ENCODE peak calls at places on chromosome 14, in six cellular contexts. S, L, J, N, O and D are unnamed samples.

GRCh38 chr14:64423987-64424386 is 35.8 kb downstream of the MTHFD1 start:
- DNase-seq in L (no peak), S (peak; percentile 60), J (no peak), O (no peak), N (no peak), D (no peak)

GRCh38 chr14:40494483-40494882 is 1062.2 kb upstream of the FBXO33 start:
- DNase-seq in L (no peak), J (no peak), S (no peak), N (no peak), O (no peak), D (no peak)

GRCh38 chr14:64682173-64682710 is 22.0 kb upstream of the PLEKHG3 start:
- DNase-seq in N (peak; percentile 57), L (no peak), J (peak; percentile 76), S (peak; percentile 71), O (peak; percentile 56), D (peak; percentile 82)

GRCh38 chr14:72852194-72852593 is 41.7 kb downstream of the DPF3 start:
- DNase-seq in S (no peak), N (no peak), L (no peak), O (no peak), J (no peak), D (no peak)

GRCh38 chr14:20808084-20808483 is 5.4 kb upstream of the RNASE1 start:
- DNase-seq in N (no peak), J (no peak), S (no peak), L (no peak), O (no peak), D (no peak)

GRCh38 chr14:24713404-24713803 is 79.4 kb upstream of the GZMB start:
- DNase-seq in N (no peak), L (no peak), J (no peak), S (no peak), O (no peak), D (no peak)

GRCh38 chr14:56325251-56325839 is 207.1 kb downstream of the PELI2 start:
- DNase-seq in N (no peak), L (no peak), O (no peak), S (no peak), J (no peak), D (no peak)

GRCh38 chr14:20782280-20782890 is 1.3 kb downstream of the RNASE6 start:
- DNase-seq in J (no peak), S (no peak), L (no peak), O (no peak), N (no peak), D (no peak)

GRCh38 chr14:73503648-73504047 is 12.9 kb downstream of the RIOX1 start:
- DNase-seq in N (no peak), O (no peak), J (no peak), S (no peak), L (no peak), D (no peak)

GRCh38 chr14:105018414-105018813 is 2.5 kb downstream of the CDCA4 start:
- DNase-seq in J (no peak), S (no peak), N (no peak), L (no peak), O (no peak), D (no peak)
- H3K27ac ChIP-seq in J (no peak overlapping the region), S (no peak overlapping the region), N (no peak overlapping the region), L (no peak overlapping the region), O (no peak overlapping the region), D (no peak overlapping the region)

GRCh38 chr14:75053396-75054289 is 2.4 kb upstream of the MLH3 start:
- DNase-seq in N (no peak), O (no peak), L (no peak), J (no peak), S (no peak), D (no peak)
- H3K27ac ChIP-seq in N (no peak overlapping the region), O (no peak overlapping the region), L (no peak overlapping the region), J (no peak overlapping the region), S (no peak overlapping the region), D (no peak overlapping the region)

GRCh38 chr14:22613736-22614239 is 15.7 kb downstream of the ABHD4 start:
- DNase-seq in S (no peak), O (no peak), L (no peak), J (no peak), N (no peak), D (no peak)

GRCh38 chr14:22613091-22613695 is 15.1 kb downstream of the ABHD4 start:
- DNase-seq in S (no peak), O (no peak), L (no peak), J (no peak), N (no peak), D (no peak)

GRCh38 chr14:22610931-22611330 is 12.8 kb downstream of the ABHD4 start:
- DNase-seq in S (no peak), N (no peak), J (no peak), O (no peak), L (no peak), D (no peak)

DNA sequence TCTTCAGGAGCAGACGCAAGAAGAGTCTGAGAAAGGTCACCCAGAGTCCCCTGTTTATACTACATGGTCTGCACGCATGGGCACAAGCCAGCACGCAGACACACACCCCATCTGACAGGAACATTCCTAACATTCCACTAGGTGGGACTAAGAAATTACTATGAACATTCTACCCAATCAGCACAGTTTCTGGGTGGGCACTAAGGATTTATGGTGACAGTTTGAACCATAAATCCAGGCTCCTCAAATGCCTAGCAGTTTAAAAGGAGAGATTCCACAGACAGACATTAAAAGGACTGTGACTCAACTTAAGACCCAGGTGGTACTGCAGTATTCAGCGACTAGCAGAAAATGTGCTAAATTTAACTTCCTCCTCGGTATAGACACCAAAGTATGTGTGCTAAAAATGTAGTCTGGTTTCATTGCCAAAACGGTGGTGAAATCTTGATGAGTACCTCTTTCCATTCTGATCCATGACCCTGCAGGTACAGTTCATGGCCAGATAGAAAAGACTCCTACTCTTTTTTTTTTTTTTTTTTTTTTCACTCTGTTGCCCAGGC is 16.2 kb downstream of the ABHD4 start:
- DNase-seq in O (peak; percentile 21), S (no peak), J (no peak), N (no peak), L (no peak), D (no peak)
- H3K27ac ChIP-seq in O (peak overlapping the region; percentile 56), S (peak overlapping the region; percentile 42), J (peak overlapping the region; percentile 21), N (no peak overlapping the region), L (no peak overlapping the region), D (no peak overlapping the region)

GRCh38 chr14:79395061-79395460 is 816.2 kb downstream of the DIO2 start:
- DNase-seq in O (no peak), J (no peak), L (no peak), S (no peak), N (no peak), D (no peak)
- H3K27ac ChIP-seq in O (no peak overlapping the region), J (no peak overlapping the region), L (no peak overlapping the region), S (no peak overlapping the region), N (no peak overlapping the region), D (no peak overlapping the region)

GRCh38 chr14:86777950-86778602 is 1214.9 kb downstream of the GALC start:
- DNase-seq in S (no peak), L (no peak), N (no peak), J (no peak), O (no peak), D (no peak)
- H3K27ac ChIP-seq in S (no peak overlapping the region), L (no peak overlapping the region), N (no peak overlapping the region), J (no peak overlapping the region), O (no peak overlapping the region), D (no peak overlapping the region)

GRCh38 chr14:61636291-61636690 is 59.0 kb upstream of the HIF1A start:
- DNase-seq in J (no peak), L (no peak), S (no peak), N (no peak), O (no peak), D (no peak)
- H3K27ac ChIP-seq in J (no peak overlapping the region), L (no peak overlapping the region), S (no peak overlapping the region), N (no peak overlapping the region), O (no peak overlapping the region), D (no peak overlapping the region)

DNA sequence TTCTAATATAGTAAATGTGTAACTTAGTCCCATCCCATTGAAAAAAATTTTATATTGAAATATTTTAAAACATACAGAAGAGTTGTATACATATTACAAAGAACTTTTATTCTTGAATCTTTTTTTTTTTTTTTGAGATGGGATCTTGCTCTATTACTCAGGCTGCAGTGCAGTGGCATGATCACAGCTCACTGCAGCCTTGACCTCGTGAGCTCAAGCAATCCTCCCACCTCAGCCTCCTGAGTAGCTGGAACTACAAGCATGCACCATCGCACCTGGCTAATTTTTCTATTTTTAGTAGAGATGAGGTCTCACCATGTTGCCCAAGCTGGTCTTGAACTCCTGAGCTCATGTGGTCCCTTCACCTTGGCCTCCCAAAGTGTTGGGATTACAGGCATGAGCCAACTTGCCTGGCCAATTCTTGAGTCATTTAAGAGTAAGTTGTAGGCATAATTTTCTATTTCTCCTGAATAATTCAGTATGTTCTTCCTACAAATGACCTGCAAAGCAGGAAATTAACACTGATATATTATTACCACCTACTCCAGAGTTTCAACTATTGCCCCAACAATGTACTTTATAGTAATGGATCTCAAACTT is 153.0 kb upstream of the BMP4 start:
- DNase-seq in S (no peak), L (no peak), O (no peak), N (no peak), J (no peak), D (no peak)
- H3K27ac ChIP-seq in S (no peak overlapping the region), L (no peak overlapping the region), O (no peak overlapping the region), N (no peak overlapping the region), J (no peak overlapping the region), D (no peak overlapping the region)

DNA sequence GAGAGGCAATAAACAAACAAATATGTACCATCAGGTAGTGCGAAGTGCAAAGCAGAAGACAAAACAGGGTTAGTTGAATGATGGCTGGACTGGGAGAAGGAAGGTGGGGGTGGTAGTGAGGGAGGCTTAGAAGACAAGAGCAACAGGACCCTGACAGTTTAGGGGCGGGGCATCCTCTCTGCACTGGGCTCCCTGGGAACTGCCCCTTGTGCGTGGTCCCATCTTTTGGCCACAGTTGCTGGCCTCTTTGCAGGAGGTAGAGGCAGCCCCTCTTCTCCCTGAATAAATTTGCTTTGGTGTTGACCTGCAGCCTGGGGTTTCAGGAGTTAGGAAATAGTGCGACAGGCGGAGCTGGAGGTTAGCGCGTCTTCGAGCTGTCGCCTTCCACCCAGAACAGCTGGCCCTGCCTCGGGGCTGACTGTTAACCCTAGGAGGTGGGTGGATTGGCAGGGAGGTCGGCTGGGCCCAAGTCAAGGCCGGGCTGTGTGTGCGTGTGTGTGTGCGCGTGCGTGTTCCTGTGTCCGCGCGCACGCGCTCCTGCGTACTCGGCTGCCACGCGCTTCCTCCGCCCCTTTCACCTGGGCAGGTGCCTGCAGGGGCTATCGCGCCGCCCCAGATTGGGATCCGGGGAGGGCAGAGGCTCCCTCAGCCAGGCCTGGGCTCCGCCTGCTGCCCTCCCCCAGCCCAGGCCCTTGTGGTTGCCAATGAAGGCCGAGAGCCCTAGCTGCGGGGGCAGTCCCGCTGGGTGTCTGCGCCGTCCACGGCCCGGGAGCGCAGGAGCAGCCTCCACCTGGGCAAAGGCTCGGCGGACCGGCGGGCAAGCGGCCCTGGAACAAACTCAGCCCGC is 180.8 kb downstream of the ADCK1 start:
- DNase-seq in N (peak; percentile 80), S (peak; percentile 53), L (no peak), J (peak; percentile 89), O (peak; percentile 19), D (no peak)
- H3K27ac ChIP-seq in N (no peak overlapping the region), S (peak overlapping the region; percentile 91), L (no peak overlapping the region), J (no peak overlapping the region), O (no peak overlapping the region), D (no peak overlapping the region)

GRCh38 chr14:22479781-22480464 is 109.1 kb downstream of the DAD1 start:
- DNase-seq in S (no peak), L (no peak), J (no peak), N (no peak), O (no peak), D (no peak)
- H3K27ac ChIP-seq in S (no peak overlapping the region), L (no peak overlapping the region), J (no peak overlapping the region), N (no peak overlapping the region), O (no peak overlapping the region), D (no peak overlapping the region)